ENCODE peak calls at places on chromosome 7, in seven cellular contexts. P is heart left ventricle, H is A549, C is sigmoid colon, D is adrenal gland, J is tibial artery, W is fibroblast of lung. E is an unnamed sample.

GRCh38 chr7:93949468-93949867 is 27.9 kb downstream of the GNG11 start:
- DNase-seq in W (peak), J (no peak), D (peak), P (no peak), H (peak), C (no peak), E (no peak)

GRCh38 chr7:77439572-77439971 is 23.4 kb upstream of the GSAP start:
- DNase-seq in W (no peak), D (peak), H (peak), P (peak), C (no peak), J (no peak), E (no peak)

GRCh38 chr7:55109384-55110167 is 90.8 kb downstream of the EGFR start:
- DNase-seq in J (no peak), P (no peak), H (peak), D (no peak), W (peak), C (no peak), E (no peak)

GRCh38 chr7:33854951-33855350 is 50.4 kb upstream of the BMPER start:
- DNase-seq in D (no peak), P (no peak), J (no peak), C (no peak), W (peak), H (no peak), E (no peak)

GRCh38 chr7:70736715-70737460 is 395.1 kb upstream of the GALNT17 start:
- DNase-seq in H (no peak), D (no peak), J (no peak), W (peak), C (no peak), P (no peak), E (no peak)

GRCh38 chr7:26620352-26620751 is 244.0 kb downstream of the SKAP2 start:
- DNase-seq in J (no peak), W (no peak), P (no peak), H (peak), D (no peak), C (no peak), E (no peak)

GRCh38 chr7:106246941-106247826 is 37.6 kb downstream of the NAMPT start:
- DNase-seq in W (no peak), D (no peak), H (no peak), P (no peak), C (no peak), J (no peak), E (no peak)

GRCh38 chr7:12456506-12456905 is 52.8 kb upstream of the VWDE start:
- DNase-seq in H (no peak), W (peak), D (no peak), C (no peak), P (no peak), J (no peak), E (no peak)

GRCh38 chr7:119572541-119572940 is 700.4 kb upstream of the KCND2 start:
- DNase-seq in P (no peak), W (no peak), H (no peak), D (no peak), J (no peak), C (no peak), E (no peak)

GRCh38 chr7:129496653-129497052 is 5.7 kb upstream of the SMKR1 start:
- DNase-seq in J (no peak), W (no peak), P (no peak), H (no peak), C (no peak), D (peak), E (no peak)

GRCh38 chr7:116525298-116525912 is 569 bp downstream of the CAV1 start:
- DNase-seq in W (no peak), J (peak), C (peak), H (peak), D (no peak), P (peak), E (no peak)

GRCh38 chr7:18004372-18004771 is 23.3 kb downstream of the PRPS1L1 start:
- DNase-seq in D (no peak), W (peak), P (no peak), H (no peak), J (no peak), C (no peak), E (no peak)

GRCh38 chr7:7352845-7353244 is 170.5 kb downstream of the C1GALT1 start:
- DNase-seq in D (no peak), H (no peak), C (no peak), J (no peak), W (no peak), P (no peak), E (no peak)

GRCh38 chr7:84314263-84314662 is 119.7 kb upstream of the SEMA3A start:
- DNase-seq in D (no peak), P (no peak), C (no peak), W (no peak), H (no peak), J (no peak), E (no peak)

GRCh38 chr7:40162516-40162915 is 27.7 kb downstream of the SUGCT start:
- DNase-seq in H (no peak), P (no peak), J (no peak), W (peak), D (no peak), C (no peak), E (no peak)

GRCh38 chr7:32879460-32879859 is 12.1 kb downstream of the KBTBD2 start:
- DNase-seq in D (no peak), W (peak), P (no peak), C (no peak), H (peak), J (no peak), E (no peak)

GRCh38 chr7:90271753-90272152 is 26.8 kb downstream of the CFAP69 start:
- DNase-seq in W (peak), P (no peak), C (no peak), D (no peak), H (no peak), J (no peak), E (no peak)

GRCh38 chr7:100356416-100357068 is 1.4 kb upstream of the PILRB start:
- DNase-seq in C (no peak), P (no peak), W (no peak), J (no peak), H (no peak), D (no peak), E (no peak)

GRCh38 chr7:74443591-74444365 is 9.9 kb upstream of the GTF2IRD1 start:
- DNase-seq in C (no peak), P (no peak), W (no peak), H (no peak), D (no peak), J (no peak), E (no peak)

GRCh38 chr7:149460493-149461330 is at the start of gene ZNF777:
- DNase-seq in C (peak), H (peak), J (peak), P (peak), W (peak), D (peak), E (peak)

GRCh38 chr7:27071622-27072390 is 24.0 kb downstream of the HOXA1 start:
- DNase-seq in D (no peak), C (no peak), P (no peak), H (no peak), W (no peak), J (no peak), E (no peak)

GRCh38 chr7:36266683-36267082 is 113.6 kb downstream of the EEPD1 start:
- DNase-seq in J (no peak), C (peak), P (no peak), D (no peak), H (peak), W (no peak), E (no peak)

GRCh38 chr7:38283809-38284208 is 10.4 kb upstream of the TARP start:
- DNase-seq in C (no peak), W (no peak), P (no peak), H (no peak), J (no peak), D (no peak), E (no peak)

GRCh38 chr7:140667476-140667875 is 5.3 kb upstream of the ADCK2 start:
- DNase-seq in D (no peak), P (no peak), W (no peak), J (no peak), H (no peak), C (peak), E (no peak)

GRCh38 chr7:157785021-157785441 is 448.2 kb downstream of the DNAJB6 start:
- DNase-seq in J (no peak), C (no peak), H (no peak), D (no peak), W (peak), P (no peak), E (no peak)

GRCh38 chr7:128030999-128031681 is at the start of gene LRRC4:
- DNase-seq in P (peak), D (peak), C (no peak), W (peak), H (no peak), J (no peak), E (no peak)

GRCh38 chr7:6432786-6433185 is 15.0 kb downstream of the DAGLB start:
- DNase-seq in D (no peak), H (no peak), P (no peak), C (no peak), W (no peak), J (no peak), E (no peak)

GRCh38 chr7:113764401-113765035 is 154.3 kb downstream of the PPP1R3A start:
- DNase-seq in C (no peak), W (peak), D (no peak), H (no peak), J (no peak), P (no peak), E (no peak)

GRCh38 chr7:28123752-28124151 is 56.8 kb downstream of the JAZF1 start:
- DNase-seq in D (no peak), J (no peak), P (no peak), W (no peak), C (no peak), H (no peak), E (no peak)

GRCh38 chr7:132492841-132493445 is 83.3 kb downstream of the PLXNA4 start:
- DNase-seq in C (no peak), D (no peak), W (no peak), P (no peak), J (no peak), H (no peak), E (no peak)

GRCh38 chr7:30348083-30348560 is 63.7 kb downstream of the ZNRF2 start:
- DNase-seq in P (no peak), W (peak), H (peak), C (no peak), D (no peak), J (no peak), E (no peak)

GRCh38 chr7:69640216-69640615 is 41.9 kb downstream of the AUTS2 start:
- DNase-seq in J (no peak), H (no peak), D (no peak), P (no peak), C (no peak), W (no peak), E (no peak)

GRCh38 chr7:1516586-1517251 is 12.5 kb upstream of the INTS1 start:
- DNase-seq in H (peak), J (no peak), P (no peak), D (no peak), C (no peak), W (no peak), E (no peak)

GRCh38 chr7:96674565-96674964 is 35.1 kb downstream of the SEM1 start:
- DNase-seq in C (no peak), H (no peak), D (no peak), J (no peak), W (no peak), P (no peak), E (no peak)

GRCh38 chr7:133275441-133276105 is 22.7 kb downstream of the EXOC4 start:
- DNase-seq in W (peak), P (no peak), D (no peak), J (no peak), H (no peak), C (no peak), E (no peak)

GRCh38 chr7:47991270-47991669 is 11.9 kb upstream of the HUS1 start:
- DNase-seq in C (no peak), D (no peak), P (no peak), J (no peak), H (no peak), W (no peak), E (no peak)
- H3K4me3 ChIP-seq in C (peak), D (peak), P (no peak), J (no peak), H (no peak), W (no peak), E (peak)

GRCh38 chr7:43212921-43213320 is 100.5 kb downstream of the HECW1 start:
- DNase-seq in P (no peak), J (no peak), W (no peak), C (no peak), D (no peak), H (no peak), E (no peak)

GRCh38 chr7:43208189-43208588 is 95.7 kb downstream of the HECW1 start:
- DNase-seq in C (no peak), H (no peak), J (no peak), P (no peak), W (no peak), D (no peak), E (no peak)

GRCh38 chr7:43215061-43215460 is 102.6 kb downstream of the HECW1 start:
- DNase-seq in W (no peak), P (no peak), H (no peak), J (no peak), D (no peak), C (no peak), E (no peak)

GRCh38 chr7:43211693-43212092 is 99.2 kb downstream of the HECW1 start:
- DNase-seq in C (no peak), P (no peak), J (no peak), W (peak), D (no peak), H (no peak), E (no peak)

DNA sequence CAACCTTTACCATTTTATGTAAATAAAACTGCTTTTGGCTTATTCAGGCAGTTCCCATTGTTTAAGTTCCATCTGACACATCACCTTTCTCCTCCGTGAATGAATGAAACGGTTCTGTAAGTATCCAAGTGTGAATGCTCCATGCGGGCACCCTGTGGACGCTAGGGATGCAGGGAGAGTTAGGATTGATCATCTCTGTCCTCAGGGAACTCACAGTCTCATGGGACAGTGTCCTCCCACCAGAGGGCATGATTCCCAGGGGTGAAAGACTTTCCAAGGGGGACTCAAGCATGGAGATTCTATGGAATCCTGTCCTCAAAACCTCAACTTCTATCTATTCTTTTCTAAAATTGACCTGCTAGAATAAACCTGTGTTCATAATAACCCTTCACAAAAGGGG is 98.8 kb downstream of the HECW1 start:
- DNase-seq in C (no peak), D (no peak), H (peak), P (no peak), W (no peak), J (no peak), E (no peak)
- TF ChIP-seq CTCF in C (no peak), D (no peak), H (peak), P (no peak), W (peak), J (no peak), E (no peak)

DNA sequence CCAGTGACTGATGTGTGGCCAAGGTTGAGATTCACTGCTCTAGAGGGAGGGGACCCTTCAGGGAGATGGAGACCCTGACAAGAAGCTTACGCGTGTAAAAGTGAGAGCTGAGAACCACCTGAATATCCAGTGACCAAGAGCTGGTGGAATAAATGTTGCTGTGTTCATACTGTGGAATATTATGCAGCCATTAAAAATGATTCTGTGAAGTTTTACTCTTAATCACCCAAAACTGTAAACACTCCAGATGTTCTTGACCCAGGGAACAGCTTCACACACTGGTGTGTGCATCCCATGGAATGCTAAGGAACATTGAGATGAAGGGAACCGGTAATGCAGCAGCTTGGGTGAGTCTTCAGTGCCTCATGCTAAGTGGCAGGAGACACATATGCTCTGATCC is 4.3 kb upstream of the POLM start:
- DNase-seq in P (no peak), H (no peak), W (no peak), J (no peak), D (no peak), C (no peak), E (no peak)
- H3K27ac ChIP-seq in P (no peak), H (no peak), W (peak), J (peak), D (no peak), C (peak), E (peak)

GRCh38 chr7:21730399-21730798 is 187.6 kb downstream of the DNAH11 start:
- DNase-seq in J (no peak), D (no peak), W (no peak), C (no peak), P (no peak), H (no peak), E (no peak)
- H3K4me3 ChIP-seq in J (no peak), D (no peak), W (no peak), C (no peak), P (no peak), H (no peak), E (no peak)

E was measured in coronary artery.